ENCODE peak calls at places on chromosomes 13 and 19, in nine cellular contexts. F is uterus, H is ovary, V is BE2C, A is DND-41, L is kidney epithelial cell, Q is GM23248, C is aorta, M is cardiac muscle cell. G is an unnamed sample.

GRCh38 chr13:93004919-93005318 is 221.7 kb upstream of the GPC6 start:
- DNase-seq in F (no peak), H (no peak), V (peak; percentile 24), A (no peak), L (no peak), Q (peak; percentile 27), C (no peak), M (peak; percentile 27), G (no peak)

GRCh38 chr13:34435338-34435737 is 506.7 kb upstream of the NBEA start:
- DNase-seq in F (no peak), H (no peak), V (peak; percentile 73), A (no peak), L (no peak), Q (peak; percentile 63), C (no peak), M (peak; percentile 42), G (no peak)

GRCh38 chr19:12666305-12667048 is at the start of the genes MAN2B1 and WDR83:
- DNase-seq in F (peak; percentile 75), H (peak; percentile 66), V (peak; percentile 88), A (peak; percentile 85), L (no peak), Q (peak; percentile 87), C (peak; percentile 82), M (peak; percentile 71), G (peak; percentile 76)

GRCh38 chr13:57633950-57634828 is 2.6 kb downstream of the PCDH17 start:
- DNase-seq in F (no peak), H (no peak), V (peak; percentile 36), A (no peak), L (no peak), Q (no peak), C (peak; percentile 42), M (no peak), G (peak; percentile 20)

GRCh38 chr13:39311619-39312018 is 273.4 kb downstream of the NHLRC3 start:
- DNase-seq in F (no peak), H (no peak), V (no peak), A (no peak), L (no peak), Q (peak; percentile 3), C (no peak), M (peak; percentile 61), G (no peak)

GRCh38 chr13:32821149-32821688 is 195.0 kb upstream of the KL start:
- DNase-seq in F (no peak), H (no peak), V (no peak), A (no peak), L (no peak), Q (no peak), C (no peak), M (no peak), G (no peak)

GRCh38 chr19:21328402-21328801 is 808 bp downstream of the ZNF708 start:
- DNase-seq in F (no peak), H (no peak), V (no peak), A (no peak), L (no peak), Q (no peak), C (no peak), M (peak; percentile 8), G (no peak)

GRCh38 chr19:45280471-45280961 is 29.4 kb downstream of the MARK4 start:
- DNase-seq in F (no peak), H (no peak), V (no peak), A (no peak), L (no peak), Q (no peak), C (no peak), M (no peak), G (no peak)

GRCh38 chr13:30133554-30133912 is 173.8 kb downstream of the KATNAL1 start:
- DNase-seq in F (no peak), H (no peak), V (no peak), A (no peak), L (no peak), Q (no peak), C (no peak), M (no peak), G (no peak)

GRCh38 chr19:2462635-2463421 is 6.1 kb upstream of the LMNB2 start:
- DNase-seq in F (peak; percentile 94), H (peak; percentile 90), V (peak; percentile 69), A (no peak), L (no peak), Q (peak; percentile 98), C (peak; percentile 91), M (peak; percentile 98), G (peak; percentile 93)

GRCh38 chr19:31578326-31578725 is 229.1 kb upstream of the TSHZ3 start:
- DNase-seq in F (no peak), H (no peak), V (no peak), A (no peak), L (no peak), Q (no peak), C (no peak), M (no peak), G (no peak)

GRCh38 chr13:34035676-34036325 is 217.9 kb downstream of the RFC3 start:
- DNase-seq in F (no peak), H (no peak), V (no peak), A (no peak), L (no peak), Q (peak; percentile 63), C (no peak), M (no peak), G (no peak)

GRCh38 chr13:99360696-99361095 is 53.5 kb upstream of the GPR183 start:
- DNase-seq in F (no peak), H (no peak), V (no peak), A (no peak), L (no peak), Q (no peak), C (no peak), M (no peak), G (no peak)

GRCh38 chr19:40139533-40140287 is 49.0 kb upstream of the ZNF780A start:
- DNase-seq in F (no peak), H (no peak), V (no peak), A (no peak), L (no peak), Q (peak; percentile 78), C (no peak), M (peak; percentile 67), G (no peak)

GRCh38 chr13:98490195-98490771 is 86.6 kb downstream of the STK24 start:
- DNase-seq in F (no peak), H (no peak), V (no peak), A (no peak), L (no peak), Q (no peak), C (no peak), M (no peak), G (no peak)

GRCh38 chr13:99577934-99578917 is 77.0 kb downstream of the TM9SF2 start:
- DNase-seq in F (no peak), H (peak; percentile 52), V (no peak), A (no peak), L (no peak), Q (peak; percentile 23), C (no peak), M (peak; percentile 29), G (no peak)

GRCh38 chr19:46726551-46726950 is 9.6 kb upstream of the PRKD2 start:
- DNase-seq in F (no peak), H (no peak), V (no peak), A (no peak), L (no peak), Q (no peak), C (no peak), M (no peak), G (no peak)

DNA sequence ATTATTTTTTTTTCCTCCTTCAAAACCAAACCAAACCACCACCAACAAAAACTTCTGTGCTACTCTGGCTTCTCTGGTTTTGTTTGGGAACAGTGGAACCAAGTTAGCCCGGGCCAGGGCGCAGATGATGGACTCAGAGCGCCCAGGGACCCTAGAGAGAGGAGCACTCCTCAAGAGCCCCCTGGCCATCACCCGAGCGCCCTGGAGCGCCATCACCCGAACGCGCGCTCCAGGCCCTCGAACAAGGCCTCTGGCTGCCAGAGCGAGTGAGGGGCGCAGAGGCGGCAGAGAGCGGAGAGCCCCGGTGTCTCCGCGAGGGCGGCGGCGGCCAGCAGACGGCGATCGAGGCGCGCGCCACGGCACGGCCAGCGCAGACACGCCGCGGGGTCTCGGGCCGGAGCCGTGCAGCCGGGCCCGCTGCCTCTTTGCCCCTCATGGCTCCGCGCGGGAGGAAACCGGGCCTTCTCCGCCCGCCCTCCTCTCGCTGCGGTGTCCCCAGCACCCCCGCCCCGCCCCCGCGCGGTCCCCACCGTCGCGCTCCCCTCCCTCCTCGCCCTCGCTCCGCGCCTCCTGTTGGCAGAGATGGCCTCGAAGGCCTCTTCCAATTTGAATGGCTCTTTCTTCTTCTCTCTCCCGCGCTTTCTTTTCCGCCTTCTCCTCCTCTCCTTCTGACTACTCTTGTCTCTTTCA is 4.2 kb upstream of the SOX1 start:
- DNase-seq in F (no peak), H (no peak), V (no peak), A (no peak), L (no peak), Q (no peak), C (no peak), M (no peak), G (no peak)
- H3K27me3 ChIP-seq in F (no peaks in the 10 kb centered on the region), H (no peaks in the 10 kb centered on the region), V (peaks cover 85% of the 10 kb centered on the region), A (peaks cover 3% of the 10 kb centered on the region), L (peaks cover 87% of the 10 kb centered on the region), Q (peaks cover 78% of the 10 kb centered on the region), C (no peaks in the 10 kb centered on the region), M (peaks cover 100% of the 10 kb centered on the region), G (peaks cover 97% of the 10 kb centered on the region)

DNA sequence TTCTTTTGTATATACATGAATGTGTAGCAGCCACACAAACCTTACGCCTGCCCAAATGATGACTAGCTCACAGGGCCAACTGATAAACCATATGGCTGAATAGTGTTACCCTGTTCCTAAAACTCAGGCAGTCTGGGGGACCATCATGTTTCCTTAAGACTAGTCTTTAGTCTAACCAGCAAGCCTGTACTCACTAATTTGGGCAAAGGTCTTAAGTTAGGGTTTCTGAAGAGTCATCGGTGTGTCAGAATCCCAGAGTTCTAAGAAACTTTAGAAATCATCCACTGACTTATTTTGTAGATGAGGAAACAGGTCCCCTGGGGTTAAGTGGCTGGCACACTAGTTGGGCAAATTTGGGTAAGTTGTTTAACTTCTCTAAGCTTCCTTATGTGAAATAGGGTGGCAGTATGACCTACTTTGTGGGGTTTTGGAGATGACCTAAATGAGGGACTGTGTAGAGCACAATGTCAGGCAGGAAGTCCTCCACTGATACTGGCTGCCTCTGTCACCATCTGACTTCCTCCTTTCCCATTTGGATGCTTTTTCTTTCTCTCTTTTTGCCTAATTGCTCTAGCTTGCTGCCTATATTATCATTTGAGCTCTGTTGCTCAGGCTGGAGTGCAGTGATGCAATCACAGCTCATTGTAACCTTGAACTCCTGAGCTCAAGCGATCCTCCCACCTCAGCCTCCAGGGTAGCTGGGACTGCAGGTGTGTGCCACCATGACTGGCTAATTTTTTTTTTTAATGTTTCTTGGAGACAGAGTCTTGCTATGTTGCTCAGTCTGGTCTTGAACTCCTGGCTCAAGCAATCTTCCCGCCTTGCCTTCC is 2.4 kb downstream of the ADGRE3 start:
- DNase-seq in F (no peak), H (no peak), V (no peak), A (no peak), L (no peak), Q (no peak), C (no peak), M (no peak), G (no peak)
- H3K27me3 ChIP-seq in F (no peaks in the 10 kb centered on the region), H (no peaks in the 10 kb centered on the region), V (peaks cover 12% of the 10 kb centered on the region), A (peaks cover 6% of the 10 kb centered on the region), L (no peaks in the 10 kb centered on the region), Q (no peaks in the 10 kb centered on the region), C (no peaks in the 10 kb centered on the region), M (no peaks in the 10 kb centered on the region), G (no peaks in the 10 kb centered on the region)

GRCh38 chr19:5335101-5335500 is 5.5 kb downstream of the PTPRS start:
- DNase-seq in F (no peak), H (no peak), V (no peak), A (no peak), L (no peak), Q (no peak), C (no peak), M (no peak), G (no peak)
- H3K27me3 ChIP-seq in F (peaks cover 20% of the 10 kb centered on the region), H (no peaks in the 10 kb centered on the region), V (no peaks in the 10 kb centered on the region), A (peaks cover 37% of the 10 kb centered on the region), L (peaks cover 54% of the 10 kb centered on the region), Q (no peaks in the 10 kb centered on the region), C (no peaks in the 10 kb centered on the region), M (no peaks in the 10 kb centered on the region), G (peaks cover 51% of the 10 kb centered on the region)

GRCh38 chr19:16263115-16263839 is 61.3 kb upstream of the KLF2 start:
- DNase-seq in F (no peak), H (no peak), V (no peak), A (no peak), L (no peak), Q (no peak), C (no peak), M (no peak), G (no peak)
- H3K27me3 ChIP-seq in F (no peaks in the 10 kb centered on the region), H (no peaks in the 10 kb centered on the region), V (no peaks in the 10 kb centered on the region), A (peaks cover 9% of the 10 kb centered on the region), L (peaks cover 7% of the 10 kb centered on the region), Q (no peaks in the 10 kb centered on the region), C (no peaks in the 10 kb centered on the region), M (no peaks in the 10 kb centered on the region), G (no peaks in the 10 kb centered on the region)